ENCODE peak calls at places on chromosomes 1 and 21, in seven cellular contexts. G, K, Z, J, C, U and Y are unnamed samples.

GRCh38 chr1:216596298-216596947 is 126.8 kb downstream of the ESRRG start:
- DNase-seq in C (no peak), G (no peak), Z (peak), K (no peak), U (peak), J (peak), Y (no peak)

GRCh38 chr1:211320980-211321379 is 5.7 kb upstream of the TRAF5 start:
- DNase-seq in J (no peak), K (no peak), Z (peak), C (no peak), G (no peak), U (no peak), Y (no peak)

GRCh38 chr1:156706647-156707008 is 1.2 kb upstream of the CRABP2 start:
- DNase-seq in Z (peak), J (peak), G (no peak), C (no peak), K (no peak), U (peak), Y (no peak)

GRCh38 chr1:155976913-155977606 is 1.3 kb downstream of the ARHGEF2 start:
- DNase-seq in C (no peak), Z (no peak), U (peak), K (no peak), G (no peak), J (no peak), Y (no peak)

GRCh38 chr1:241551759-241552638 is 19.8 kb downstream of the KMO start:
- DNase-seq in G (no peak), Z (no peak), C (no peak), J (no peak), K (no peak), U (no peak), Y (no peak)

GRCh38 chr1:55490556-55490955 is 275.4 kb upstream of the USP24 start:
- DNase-seq in K (no peak), J (peak), C (peak), G (no peak), U (no peak), Z (peak), Y (no peak)

GRCh38 chr1:145977486-145978476 is 13.3 kb downstream of the POLR3GL start:
- DNase-seq in U (peak), J (peak), C (peak), Z (peak), G (peak), K (peak), Y (no peak)

GRCh38 chr1:239016337-239016736 is 370.0 kb upstream of the CHRM3 start:
- DNase-seq in U (no peak), Z (no peak), K (no peak), J (no peak), G (no peak), C (no peak), Y (no peak)

GRCh38 chr1:15736035-15736665 is at the start of gene SLC25A34:
- DNase-seq in Z (no peak), G (no peak), U (peak), K (peak), J (no peak), C (no peak), Y (no peak)

GRCh38 chr1:85275701-85276289 is 637 bp downstream of the BCL10 start:
- DNase-seq in C (no peak), K (no peak), Z (no peak), G (no peak), U (peak), J (no peak), Y (no peak)

GRCh38 chr1:159091547-159092397 is 15.2 kb upstream of the AIM2 start:
- DNase-seq in J (peak), K (no peak), U (no peak), G (no peak), Z (peak), C (no peak), Y (peak)

GRCh38 chr21:35529141-35529863 is 480.2 kb upstream of the RUNX1 start:
- DNase-seq in U (no peak), K (no peak), Z (no peak), J (peak), G (no peak), C (peak), Y (peak)

GRCh38 chr1:69404486-69404885 is 163.2 kb upstream of the LRRC7 start:
- DNase-seq in U (no peak), C (no peak), K (no peak), J (peak), Z (no peak), G (no peak), Y (no peak)

GRCh38 chr1:205365945-205366463 is 9.3 kb upstream of the KLHDC8A start:
- DNase-seq in C (no peak), J (no peak), K (no peak), Z (peak), U (no peak), G (no peak), Y (no peak)